ENCODE peak calls at places on chromosome 19, in six cellular contexts. O, H, L, R, Q and C are unnamed samples.

GRCh38 chr19:46392252-46392801 is 21.0 kb downstream of the CCDC8 start:
- DNase-seq in O (no peak), H (no peak), L (no peak), R (no peak), Q (peak; percentile 89), C (peak; percentile 73)

GRCh38 chr19:19568802-19569756 is 31.0 kb downstream of the CILP2 start:
- DNase-seq in O (no peak), H (no peak), L (no peak), R (no peak), Q (peak; percentile 50), C (peak; percentile 44)

GRCh38 chr19:30684613-30685012 is 312.4 kb downstream of the ZNF536 start:
- DNase-seq in O (no peak), H (no peak), L (no peak), R (no peak), Q (no peak), C (no peak)

GRCh38 chr19:5481957-5482356 is 26.7 kb downstream of the ZNRF4 start:
- DNase-seq in O (no peak), H (no peak), L (no peak), R (no peak), Q (no peak), C (no peak)

GRCh38 chr19:49200238-49200862 is 42.8 kb downstream of the TRPM4 start:
- DNase-seq in O (no peak), H (no peak), L (no peak), R (no peak), Q (no peak), C (no peak)

GRCh38 chr19:29685326-29685725 is 20.1 kb downstream of the PLEKHF1 start:
- DNase-seq in O (no peak), H (no peak), L (no peak), R (no peak), Q (peak; percentile 66), C (no peak)

GRCh38 chr19:29121684-29122083 is 91.3 kb downstream of the UQCRFS1 start:
- DNase-seq in O (no peak), H (peak; percentile 30), L (no peak), R (no peak), Q (peak; percentile 27), C (peak; percentile 6)

GRCh38 chr19:40687525-40688016 is 2.9 kb downstream of the NUMBL start:
- DNase-seq in O (peak; percentile 62), H (peak; percentile 91), L (no peak), R (peak; percentile 82), Q (peak; percentile 81), C (peak; percentile 76)

GRCh38 chr19:56089344-56089743 is 31.8 kb downstream of the ZNF787 start:
- DNase-seq in O (no peak), H (no peak), L (no peak), R (no peak), Q (no peak), C (no peak)

GRCh38 chr19:32837531-32837930 is 32.0 kb downstream of the SLC7A9 start:
- DNase-seq in O (no peak), H (no peak), L (no peak), R (no peak), Q (no peak), C (no peak)

GRCh38 chr19:38587562-38587961 is 30.2 kb downstream of the MAP4K1 start:
- DNase-seq in O (no peak), H (no peak), L (no peak), R (no peak), Q (no peak), C (no peak)

GRCh38 chr19:38583985-38584305 is 33.8 kb downstream of the MAP4K1 start:
- DNase-seq in O (no peak), H (no peak), L (no peak), R (no peak), Q (no peak), C (no peak)

GRCh38 chr19:38588041-38588440 is 29.7 kb downstream of the MAP4K1 start:
- DNase-seq in O (no peak), H (no peak), L (no peak), R (no peak), Q (no peak), C (no peak)

GRCh38 chr19:38580080-38580479 is 37.7 kb downstream of the MAP4K1 start:
- DNase-seq in O (no peak), H (no peak), L (no peak), R (no peak), Q (no peak), C (no peak)

GRCh38 chr19:38583219-38583984 is 34.4 kb downstream of the MAP4K1 start:
- DNase-seq in O (peak; percentile 70), H (no peak), L (no peak), R (no peak), Q (no peak), C (no peak)
- H3K4me3 ChIP-seq in O (no peak overlapping the region), H (no peak overlapping the region), L (no peak overlapping the region), R (no peak overlapping the region), Q (no peak overlapping the region), C (no peak overlapping the region)

DNA sequence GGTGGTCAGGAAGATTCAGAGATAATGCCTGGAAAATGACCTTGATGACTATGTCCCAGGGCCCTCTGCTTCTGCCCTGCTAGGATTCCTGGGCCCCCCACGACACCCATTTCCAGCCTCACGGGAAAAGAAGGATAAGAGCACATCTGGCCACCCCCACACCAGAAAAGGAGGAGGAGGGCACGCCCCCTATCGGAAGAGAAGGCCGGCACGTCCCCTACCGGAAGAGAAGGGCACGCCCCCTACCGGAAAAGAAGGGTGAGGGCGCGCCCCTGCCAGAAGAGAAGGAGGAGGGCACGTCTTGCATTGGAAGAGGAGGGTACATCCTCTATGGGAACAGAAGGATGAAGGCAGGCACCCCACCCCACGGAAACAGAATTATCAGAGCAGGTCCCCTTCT is 84.3 kb downstream of the IER2 start:
- DNase-seq in O (no peak), H (peak; percentile 26), L (no peak), R (peak; percentile 18), Q (peak; percentile 24), C (peak; percentile 41)
- TF ChIP-seq CTCF in O (peak; percentile 51), H (peak; percentile 48), L (peak; percentile 60), R (peak; percentile 10), Q (peak; percentile 56), C (peak; percentile 55)

GRCh38 chr19:38221919-38222828 is 1.8 kb downstream of the DPF1 start:
- DNase-seq in O (no peak), H (no peak), L (no peak), R (no peak), Q (no peak), C (no peak)
- H3K4me3 ChIP-seq in O (no peak overlapping the region), H (no peak overlapping the region), L (no peak overlapping the region), R (no peak overlapping the region), Q (no peak overlapping the region), C (no peak overlapping the region)

DNA sequence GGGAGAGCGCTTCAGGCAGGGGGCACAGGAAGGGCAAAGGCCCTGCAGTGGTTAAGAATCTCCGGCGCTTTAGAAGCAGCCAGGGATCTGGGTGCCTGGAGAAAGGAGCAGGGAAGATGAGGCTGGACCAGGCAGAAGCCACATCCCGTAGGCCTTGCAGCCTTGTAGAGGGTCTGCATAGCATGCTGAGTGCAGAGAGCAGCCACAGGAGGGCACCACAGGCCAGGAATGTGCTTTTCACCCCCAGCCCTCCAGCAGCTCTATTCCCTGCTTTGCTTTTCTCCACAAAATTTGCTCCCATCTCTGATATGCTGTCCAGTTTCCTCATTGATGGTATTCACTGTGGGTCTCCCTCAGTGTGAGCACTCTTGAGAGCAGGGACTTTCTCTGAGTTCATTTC is 5.7 kb downstream of the WDR62 start:
- DNase-seq in O (no peak), H (no peak), L (no peak), R (peak; percentile 16), Q (peak; percentile 59), C (peak; percentile 70)
- TF ChIP-seq CTCF in O (peak; percentile 59), H (no peak), L (peak; percentile 77), R (no peak), Q (peak; percentile 74), C (peak; percentile 70)

GRCh38 chr19:15249560-15249874 is 17.3 kb upstream of the EPHX3 start:
- DNase-seq in O (no peak), H (no peak), L (no peak), R (no peak), Q (no peak), C (no peak)

GRCh38 chr19:15249912-15250634 is 17.8 kb upstream of the EPHX3 start:
- DNase-seq in O (no peak), H (peak; percentile 78), L (peak; percentile 56), R (peak; percentile 79), Q (peak; percentile 94), C (peak; percentile 94)

GRCh38 chr19:15251749-15252397 is 19.6 kb upstream of the EPHX3 start:
- DNase-seq in O (no peak), H (peak; percentile 90), L (peak; percentile 70), R (peak; percentile 86), Q (peak; percentile 98), C (peak; percentile 98)

GRCh38 chr19:15251010-15251748 is 18.9 kb upstream of the EPHX3 start:
- DNase-seq in O (no peak), H (peak; percentile 61), L (no peak), R (peak; percentile 76), Q (peak; percentile 84), C (peak; percentile 69)

GRCh38 chr19:15250635-15250993 is 18.4 kb upstream of the EPHX3 start:
- DNase-seq in O (no peak), H (no peak), L (no peak), R (no peak), Q (no peak), C (no peak)
- H3K4me3 ChIP-seq in O (no peak overlapping the region), H (peak overlapping the region; percentile 46), L (no peak overlapping the region), R (peak overlapping the region; percentile 11), Q (peak overlapping the region; percentile 40), C (no peak overlapping the region)

GRCh38 chr19:2087621-2088100 is 8.5 kb downstream of the MOB3A start:
- DNase-seq in O (no peak), H (peak; percentile 46), L (no peak), R (no peak), Q (no peak), C (no peak)
- TF ChIP-seq CTCF in O (peak; percentile 45), H (no peak), L (no peak), R (no peak), Q (no peak), C (no peak)

GRCh38 chr19:10497371-10497770 is 5.8 kb downstream of the KEAP1 start:
- DNase-seq in O (no peak), H (no peak), L (no peak), R (no peak), Q (no peak), C (no peak)
- H3K4me3 ChIP-seq in O (no peak overlapping the region), H (no peak overlapping the region), L (no peak overlapping the region), R (no peak overlapping the region), Q (no peak overlapping the region), C (no peak overlapping the region)

GRCh38 chr19:45152504-45153338 is 8.1 kb downstream of the NKPD1 start:
- DNase-seq in O (no peak), H (no peak), L (no peak), R (peak; percentile 42), Q (peak; percentile 36), C (no peak)
- TF ChIP-seq CTCF in O (no peak), H (no peak), L (no peak), R (no peak), Q (no peak), C (no peak)